ENCODE peak calls at places on chromosomes 4 and X, in ten cellular contexts. A is CD8-positive, alpha-beta T cell; I is GM23248; N is adrenal gland; C is fibroblast of lung; M is tibial artery; H is lower lobe of right lung; G is esophagus muscularis mucosa; Q is uterus; O is transverse colon. D is an unnamed sample.

GRCh38 chr4:24794916-24795665 is at the start of gene SOD3:
- DNase-seq in C (peak; percentile 82), N (peak; percentile 88), Q (peak; percentile 89), O (peak; percentile 82), A (no peak), H (peak; percentile 85), I (peak; percentile 92), G (peak; percentile 97), M (peak; percentile 88), D (peak; percentile 84)

GRCh38 chr4:133320576-133321170 is 171.6 kb downstream of the PCDH10 start:
- DNase-seq in M (no peak), I (peak; percentile 36), N (no peak), H (no peak), C (peak; percentile 42), G (no peak), Q (no peak), A (no peak), O (no peak), D (no peak)

GRCh38 chr4:177105526-177105925 is 204.1 kb upstream of the NEIL3 start:
- DNase-seq in I (peak; percentile 35), Q (no peak), O (no peak), C (no peak), M (no peak), G (no peak), A (no peak), H (no peak), N (no peak), D (no peak)

GRCh38 chrX:77493677-77494553 is 46.7 kb downstream of the FGF16 start:
- DNase-seq in H (no peak), G (no peak), N (no peak), A (no peak), Q (no peak), C (peak; percentile 73), O (no peak), M (no peak), I (peak; percentile 55), D (no peak)

GRCh38 chr4:64144994-64145393 is 264.3 kb downstream of the TECRL start:
- DNase-seq in A (no peak), C (no peak), M (no peak), N (no peak), I (no peak), O (no peak), Q (peak; percentile 33), G (no peak), H (no peak), D (no peak)

GRCh38 chrX:38879631-38880220 is 78.5 kb downstream of the MID1IP1 start:
- DNase-seq in O (peak; percentile 46), C (no peak), N (no peak), H (no peak), Q (no peak), I (no peak), G (no peak), M (no peak), A (no peak), D (peak; percentile 60)

GRCh38 chrX:22526339-22526738 is 253.6 kb downstream of the CBLL2 start:
- DNase-seq in G (no peak), I (peak; percentile 89), C (peak; percentile 68), Q (no peak), H (no peak), N (no peak), A (no peak), O (no peak), M (no peak), D (no peak)

GRCh38 chr4:48329976-48330375 is 11.4 kb upstream of the SLAIN2 start:
- DNase-seq in M (no peak), G (no peak), Q (no peak), H (no peak), O (no peak), A (no peak), C (peak; percentile 91), I (peak; percentile 87), N (no peak), D (no peak)

GRCh38 chr4:77079281-77079680 is 3.5 kb upstream of the CCNI start:
- DNase-seq in N (no peak), G (no peak), O (no peak), Q (no peak), M (no peak), C (no peak), I (no peak), H (no peak), A (no peak), D (no peak)

GRCh38 chr4:616911-617643 is 8.3 kb upstream of the PDE6B start:
- DNase-seq in C (no peak), O (no peak), I (no peak), H (no peak), G (no peak), N (no peak), Q (no peak), A (no peak), M (no peak), D (no peak)

GRCh38 chr4:16916719-16917337 is 18.4 kb upstream of the LDB2 start:
- DNase-seq in C (peak; percentile 20), Q (no peak), G (no peak), O (peak; percentile 53), I (peak; percentile 25), A (peak; percentile 70), M (no peak), N (peak; percentile 76), H (no peak), D (peak; percentile 30)

GRCh38 chr4:73450398-73451004 is 14.5 kb downstream of the AFP start:
- DNase-seq in M (no peak), O (no peak), C (peak; percentile 83), H (no peak), I (peak; percentile 95), A (no peak), G (no peak), Q (no peak), N (no peak), D (peak; percentile 25)

GRCh38 chr4:41256740-41257256 is at the start of gene UCHL1:
- DNase-seq in I (peak; percentile 67), M (no peak), G (no peak), N (peak; percentile 49), H (no peak), Q (no peak), O (peak; percentile 24), A (no peak), C (peak; percentile 93), D (peak; percentile 29)

GRCh38 chr4:26058537-26058936 is 144.5 kb downstream of the SMIM20 start:
- DNase-seq in Q (no peak), G (no peak), A (no peak), O (no peak), N (no peak), C (peak; percentile 37), H (no peak), M (no peak), I (no peak), D (no peak)

GRCh38 chr4:55547918-55548317 is 1.2 kb upstream of the CLOCK start:
- DNase-seq in G (no peak), H (no peak), M (no peak), O (no peak), A (no peak), Q (no peak), C (no peak), N (no peak), I (no peak), D (no peak)
- H3K4me1 ChIP-seq in G (peaks cover 18% of the 10 kb centered on the region), H (peaks cover 20% of the 10 kb centered on the region), M (peaks cover 19% of the 10 kb centered on the region), O (no peaks in the 10 kb centered on the region), A (peaks cover 9% of the 10 kb centered on the region), Q (no peaks in the 10 kb centered on the region), C (peaks cover 13% of the 10 kb centered on the region), N (peaks cover 18% of the 10 kb centered on the region), I (peaks cover 43% of the 10 kb centered on the region), D (peaks cover 44% of the 10 kb centered on the region)

GRCh38 chr4:127775843-127776242 is 6.3 kb upstream of the HSPA4L start:
- DNase-seq in A (no peak), Q (no peak), I (no peak), H (no peak), O (no peak), C (no peak), M (no peak), G (no peak), N (no peak), D (no peak)
- H3K4me1 ChIP-seq in A (no peaks in the 10 kb centered on the region), Q (no peaks in the 10 kb centered on the region), I (no peaks in the 10 kb centered on the region), H (no peaks in the 10 kb centered on the region), O (no peaks in the 10 kb centered on the region), C (no peaks in the 10 kb centered on the region), M (no peaks in the 10 kb centered on the region), G (no peaks in the 10 kb centered on the region), N (no peaks in the 10 kb centered on the region), D (no peaks in the 10 kb centered on the region)

GRCh38 chrX:68363984-68364383 is 69.3 kb downstream of the OPHN1 start:
- DNase-seq in Q (no peak), C (no peak), H (no peak), G (no peak), I (no peak), A (no peak), M (no peak), O (no peak), N (no peak), D (no peak)
- H3K4me1 ChIP-seq in Q (no peaks in the 10 kb centered on the region), C (no peaks in the 10 kb centered on the region), H (peaks cover 6% of the 10 kb centered on the region), G (no peaks in the 10 kb centered on the region), I (no peaks in the 10 kb centered on the region), A (no peaks in the 10 kb centered on the region), M (no peaks in the 10 kb centered on the region), O (no peaks in the 10 kb centered on the region), N (no peaks in the 10 kb centered on the region), D (peaks cover 11% of the 10 kb centered on the region)

DNA sequence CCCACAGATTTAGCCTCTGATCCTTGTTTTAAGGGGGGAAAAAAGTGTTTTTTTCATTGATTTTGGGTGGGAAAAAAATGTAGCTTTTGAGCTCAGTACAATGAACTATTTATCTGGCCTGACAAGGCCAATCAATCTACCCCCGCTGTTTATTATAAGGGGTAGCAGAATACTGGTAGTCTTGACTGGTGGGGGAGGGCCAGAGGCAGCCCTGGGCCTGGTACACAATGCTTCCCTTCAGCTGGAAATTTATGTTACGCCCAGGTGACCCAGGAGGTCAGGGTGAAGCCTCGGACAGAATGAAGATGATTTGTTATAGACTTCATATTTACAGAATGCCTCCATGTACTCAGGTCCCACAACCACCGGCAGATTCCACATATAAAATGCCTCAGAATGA is 143.2 kb downstream of the SH3KBP1 start:
- DNase-seq in H (no peak), M (no peak), A (no peak), G (no peak), I (no peak), Q (no peak), C (no peak), O (no peak), N (no peak), D (no peak)
- H3K4me1 ChIP-seq in H (peaks cover 31% of the 10 kb centered on the region), M (no peaks in the 10 kb centered on the region), A (peaks cover 99% of the 10 kb centered on the region), G (no peaks in the 10 kb centered on the region), I (no peaks in the 10 kb centered on the region), Q (no peaks in the 10 kb centered on the region), C (no peaks in the 10 kb centered on the region), O (no peaks in the 10 kb centered on the region), N (no peaks in the 10 kb centered on the region), D (peaks cover 5% of the 10 kb centered on the region)

DNA sequence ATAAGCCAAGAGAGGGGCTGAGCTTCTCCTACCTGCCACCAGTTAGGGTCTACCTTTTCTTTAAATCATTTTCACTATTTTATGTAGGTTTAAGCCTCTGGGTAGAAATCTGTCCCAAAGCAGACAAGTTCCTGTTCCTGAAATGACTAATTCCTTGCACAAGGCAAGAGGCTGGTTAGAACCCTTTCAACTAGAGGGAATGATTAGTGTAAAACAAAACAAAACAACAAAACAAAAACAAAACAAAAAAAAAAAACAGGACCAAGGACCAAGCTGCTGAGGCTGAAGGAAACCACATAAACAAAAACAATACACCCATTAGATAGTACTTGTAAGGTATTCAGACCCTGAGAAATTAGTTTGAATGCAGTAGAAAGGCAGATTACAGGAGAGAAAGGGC is 62.7 kb downstream of the MAML3 start:
- DNase-seq in O (no peak), C (no peak), N (no peak), I (peak; percentile 46), M (no peak), H (no peak), Q (no peak), A (no peak), G (no peak), D (no peak)
- H3K4me1 ChIP-seq in O (no peaks in the 10 kb centered on the region), C (peaks cover 13% of the 10 kb centered on the region), N (peaks cover 75% of the 10 kb centered on the region), I (peaks cover 44% of the 10 kb centered on the region), M (peaks cover 47% of the 10 kb centered on the region), H (peaks cover 72% of the 10 kb centered on the region), Q (peaks cover 3% of the 10 kb centered on the region), A (peaks cover 35% of the 10 kb centered on the region), G (peaks cover 54% of the 10 kb centered on the region), D (peaks cover 54% of the 10 kb centered on the region)

GRCh38 chrX:153628665-153629064 is 18.3 kb upstream of the DUSP9 start:
- DNase-seq in Q (peak; percentile 4), G (no peak), C (no peak), O (no peak), H (peak; percentile 14), A (no peak), N (no peak), I (no peak), M (no peak), D (no peak)
- H3K4me1 ChIP-seq in Q (no peaks in the 10 kb centered on the region), G (no peaks in the 10 kb centered on the region), C (no peaks in the 10 kb centered on the region), O (no peaks in the 10 kb centered on the region), H (no peaks in the 10 kb centered on the region), A (no peaks in the 10 kb centered on the region), N (no peaks in the 10 kb centered on the region), I (no peaks in the 10 kb centered on the region), M (no peaks in the 10 kb centered on the region), D (no peaks in the 10 kb centered on the region)

D was measured in left ventricle myocardium inferior.